ENCODE peak calls at places on chromosomes 7 and 10, in ten cellular contexts. H is transverse colon, O is A549, S is ovary, Y is stomach, K is HepG2, V is sigmoid colon, D is upper lobe of left lung, P is esophagus muscularis mucosa, I is suprapubic skin. G is an unnamed sample.

GRCh38 chr10:112213836-112214235 is 30.3 kb upstream of the GPAM start:
- DNase-seq in H (no peak), O (no peak), S (no peak), Y (no peak), K (no peak), V (no peak), D (no peak), P (no peak), I (no peak), G (no peak)

GRCh38 chr7:103766630-103767029 is 222.8 kb downstream of the RELN start:
- DNase-seq in H (no peak), O (no peak), S (no peak), Y (no peak), K (no peak), V (no peak), D (no peak), P (no peak), I (no peak), G (no peak)

GRCh38 chr10:61832866-61833481 is 68.5 kb upstream of the ARID5B start:
- DNase-seq in H (no peak), O (no peak), S (no peak), Y (no peak), K (no peak), V (no peak), D (no peak), P (no peak), I (no peak), G (no peak)

GRCh38 chr7:136869006-136869961 is 832 bp downstream of the CHRM2 start:
- DNase-seq in H (no peak), O (no peak), S (no peak), Y (no peak), K (no peak), V (peak), D (peak), P (no peak), I (no peak), G (no peak)

GRCh38 chr7:36084485-36085091 is 68.5 kb upstream of the EEPD1 start:
- DNase-seq in H (peak), O (peak), S (peak), Y (peak), K (peak), V (peak), D (peak), P (no peak), I (no peak), G (no peak)

GRCh38 chr10:12708921-12709320 is 292.6 kb downstream of the CCDC3 start:
- DNase-seq in H (no peak), O (peak), S (no peak), Y (no peak), K (no peak), V (peak), D (no peak), P (no peak), I (no peak), G (no peak)

GRCh38 chr7:157844141-157844540 is 507.3 kb downstream of the DNAJB6 start:
- DNase-seq in H (no peak), O (no peak), S (no peak), Y (no peak), K (no peak), V (no peak), D (no peak), P (no peak), I (no peak), G (no peak)

GRCh38 chr7:134254311-134254710 is 62.4 kb downstream of the SLC35B4 start:
- DNase-seq in H (no peak), O (peak), S (no peak), Y (no peak), K (no peak), V (no peak), D (no peak), P (no peak), I (no peak), G (no peak)

GRCh38 chr10:112526130-112526529 is 79.1 kb downstream of the VTI1A start:
- DNase-seq in H (no peak), O (no peak), S (no peak), Y (no peak), K (no peak), V (no peak), D (no peak), P (no peak), I (no peak), G (no peak)

GRCh38 chr7:99270702-99271101 is 1.9 kb upstream of the MYH16 start:
- DNase-seq in H (no peak), O (peak), S (no peak), Y (no peak), K (peak), V (no peak), D (no peak), P (no peak), I (no peak), G (no peak)

GRCh38 chr10:130964771-130965170 is 346.8 kb downstream of the TCERG1L start:
- DNase-seq in H (no peak), O (no peak), S (no peak), Y (no peak), K (no peak), V (no peak), D (no peak), P (no peak), I (no peak), G (no peak)

GRCh38 chr10:130968511-130968910 is 343.0 kb downstream of the TCERG1L start:
- DNase-seq in H (no peak), O (no peak), S (no peak), Y (no peak), K (no peak), V (no peak), D (no peak), P (no peak), I (no peak), G (no peak)

GRCh38 chr10:130967784-130968183 is 343.7 kb downstream of the TCERG1L start:
- DNase-seq in H (no peak), O (no peak), S (no peak), Y (no peak), K (no peak), V (no peak), D (no peak), P (no peak), I (no peak), G (no peak)

GRCh38 chr10:130968964-130969363 is 342.6 kb downstream of the TCERG1L start:
- DNase-seq in H (no peak), O (no peak), S (no peak), Y (no peak), K (no peak), V (no peak), D (no peak), P (no peak), I (no peak), G (no peak)

GRCh38 chr10:130967161-130967560 is 344.4 kb downstream of the TCERG1L start:
- DNase-seq in H (no peak), O (no peak), S (no peak), Y (no peak), K (no peak), V (no peak), D (no peak), P (no peak), I (no peak), G (no peak)
- TF ChIP-seq EP300 in H (no peak), O (no peak), S (no peak), Y (no peak), K (no peak), V (no peak), D (no peak), P (no peak), I (no peak), G (no peak)

GRCh38 chr10:844552-844951 is 87.0 kb downstream of the LARP4B start:
- DNase-seq in H (no peak), O (no peak), S (no peak), Y (no peak), K (no peak), V (no peak), D (no peak), P (no peak), I (no peak), G (no peak)
- TF ChIP-seq EP300 in H (no peak), O (no peak), S (no peak), Y (no peak), K (no peak), V (no peak), D (no peak), P (no peak), I (no peak), G (no peak)

DNA sequence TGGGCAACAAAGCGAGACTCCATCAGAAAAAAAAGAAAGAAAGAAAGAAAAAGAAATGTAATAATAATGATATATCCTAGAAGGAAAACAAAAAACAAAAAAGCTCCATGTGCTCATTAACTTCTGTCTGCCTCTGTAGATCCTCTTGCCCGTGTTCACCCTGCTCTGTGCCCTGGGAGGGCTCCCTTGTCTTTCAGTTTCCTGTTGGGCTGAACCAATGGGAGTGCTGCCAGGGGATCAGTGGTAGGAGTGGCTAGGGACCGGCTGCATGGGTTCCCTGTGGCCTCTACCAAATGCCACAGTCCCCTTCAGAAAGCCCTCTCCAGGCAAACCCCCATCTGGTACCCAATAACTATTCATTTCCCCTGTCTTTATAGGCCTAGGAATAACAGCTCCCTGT is 51.8 kb upstream of the PARD3 start:
- DNase-seq in H (peak), O (no peak), S (no peak), Y (no peak), K (no peak), V (no peak), D (no peak), P (no peak), I (no peak), G (no peak)
- TF ChIP-seq EP300 in H (no peak), O (no peak), S (no peak), Y (no peak), K (no peak), V (no peak), D (no peak), P (no peak), I (no peak), G (no peak)

DNA sequence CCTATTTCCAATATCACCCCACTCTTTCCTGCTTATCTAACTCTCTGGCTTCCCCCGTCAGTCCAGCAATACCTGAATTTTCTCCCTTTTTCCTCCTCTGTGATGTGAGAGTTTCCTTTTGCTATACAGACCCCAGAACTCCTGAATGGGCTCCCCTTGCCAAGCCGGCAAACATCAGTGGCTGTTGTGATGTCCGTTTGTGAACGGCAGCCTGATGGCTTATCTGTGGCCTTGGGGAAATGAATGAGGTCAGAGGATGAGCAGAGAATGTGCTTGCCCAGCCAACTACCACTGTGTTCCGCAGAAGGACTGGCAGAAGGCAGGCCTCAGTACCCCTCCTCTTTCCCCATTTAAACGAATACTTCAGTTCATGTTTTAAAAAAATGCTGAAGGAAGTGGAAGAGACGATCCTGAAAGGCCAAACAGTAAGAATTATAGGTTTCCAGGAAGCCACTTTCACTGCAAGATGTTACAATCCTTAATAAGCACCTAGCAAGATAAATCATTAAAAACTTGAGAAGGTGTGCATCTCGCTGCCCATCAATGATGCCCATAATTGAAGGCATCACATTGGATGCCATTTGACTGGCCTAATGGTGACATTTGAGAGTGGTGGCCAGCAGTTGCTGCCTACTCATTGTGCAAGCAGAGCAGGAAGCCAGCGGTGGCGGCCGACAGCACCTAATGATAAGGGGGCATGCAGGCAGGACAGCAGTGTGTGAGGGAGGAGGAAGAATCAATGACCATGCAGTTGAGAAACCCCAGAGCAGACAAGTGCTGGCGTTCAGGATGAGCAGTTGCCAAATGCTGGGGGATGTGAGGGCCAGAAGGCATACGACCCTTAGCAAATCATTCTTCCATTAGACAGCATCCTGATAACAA is 31.5 kb downstream of the SLC18A2 start:
- DNase-seq in H (no peak), O (no peak), S (no peak), Y (no peak), K (no peak), V (no peak), D (no peak), P (peak), I (no peak), G (no peak)
- TF ChIP-seq EP300 in H (no peak), O (no peak), S (no peak), Y (no peak), K (no peak), V (no peak), D (no peak), P (no peak), I (no peak), G (no peak)

DNA sequence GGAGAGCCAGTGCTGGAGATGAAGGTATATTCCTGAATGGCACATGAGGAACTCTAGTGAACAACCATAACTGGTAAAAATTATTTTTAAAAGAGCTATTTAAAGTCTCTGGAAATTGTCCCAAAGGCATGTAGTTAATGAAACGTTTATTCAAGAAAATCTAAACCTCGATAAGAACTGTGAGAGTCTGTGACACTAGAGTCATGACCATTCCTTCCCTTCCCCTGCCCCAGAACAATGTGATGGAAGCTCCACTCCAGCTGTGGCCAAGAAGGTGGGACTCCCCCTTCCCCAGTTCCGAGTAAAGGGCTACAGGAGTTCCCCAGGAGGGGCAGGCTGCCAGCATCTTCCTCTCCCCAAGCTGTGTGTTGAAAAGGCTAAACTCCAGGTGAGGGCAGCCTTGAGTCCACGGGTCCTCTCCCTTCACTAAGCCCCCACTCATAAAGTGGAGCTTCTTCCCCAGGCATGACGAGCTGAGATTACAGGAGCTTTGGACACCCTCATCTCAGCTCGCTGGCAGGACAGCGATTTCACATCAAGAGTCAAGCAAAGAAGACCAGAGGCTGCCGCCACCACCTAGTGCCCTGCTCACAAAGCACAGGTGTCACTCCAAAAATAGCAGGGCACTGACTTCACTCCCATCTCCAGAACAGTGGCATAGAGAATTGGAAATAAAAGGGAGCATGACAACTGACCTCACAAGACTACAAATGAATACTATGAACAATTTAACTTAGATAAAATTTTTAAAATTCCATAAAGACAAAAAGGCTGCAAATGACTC is 68.5 kb downstream of the NHLRC2 start:
- DNase-seq in H (no peak), O (no peak), S (no peak), Y (no peak), K (no peak), V (no peak), D (no peak), P (no peak), I (no peak), G (no peak)
- TF ChIP-seq EP300 in H (no peak), O (no peak), S (no peak), Y (no peak), K (no peak), V (no peak), D (no peak), P (no peak), I (no peak), G (no peak)

DNA sequence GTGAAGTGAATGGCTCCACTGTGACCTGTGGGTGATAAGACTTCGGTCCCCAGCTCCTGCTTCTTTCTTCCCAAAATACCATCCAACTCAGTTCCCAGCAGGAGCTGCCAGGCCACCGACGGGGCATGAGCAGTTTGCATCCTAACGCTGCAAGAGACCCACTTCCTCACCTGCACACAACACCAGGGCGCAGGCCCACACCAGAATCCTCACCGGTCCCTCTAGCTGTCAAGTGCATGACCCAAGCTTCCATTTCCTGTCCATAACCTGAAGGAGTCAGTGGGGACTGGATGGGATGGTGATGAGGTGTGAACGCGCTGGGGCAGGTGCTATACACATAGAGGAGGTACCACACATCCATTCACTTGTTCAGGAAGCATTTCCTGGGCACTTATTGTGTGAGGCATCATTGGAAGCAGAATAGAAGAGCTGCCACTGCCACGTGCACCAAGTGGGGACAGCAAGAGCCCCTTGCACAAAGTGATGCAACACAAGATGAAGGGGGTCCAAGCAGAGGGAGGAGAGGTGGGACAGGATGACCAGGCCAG is 605.9 kb upstream of the MGMT start:
- DNase-seq in H (no peak), O (no peak), S (no peak), Y (no peak), K (no peak), V (no peak), D (no peak), P (peak), I (peak), G (no peak)
- TF ChIP-seq EP300 in H (no peak), O (no peak), S (no peak), Y (no peak), K (no peak), V (no peak), D (no peak), P (no peak), I (no peak), G (no peak)

DNA sequence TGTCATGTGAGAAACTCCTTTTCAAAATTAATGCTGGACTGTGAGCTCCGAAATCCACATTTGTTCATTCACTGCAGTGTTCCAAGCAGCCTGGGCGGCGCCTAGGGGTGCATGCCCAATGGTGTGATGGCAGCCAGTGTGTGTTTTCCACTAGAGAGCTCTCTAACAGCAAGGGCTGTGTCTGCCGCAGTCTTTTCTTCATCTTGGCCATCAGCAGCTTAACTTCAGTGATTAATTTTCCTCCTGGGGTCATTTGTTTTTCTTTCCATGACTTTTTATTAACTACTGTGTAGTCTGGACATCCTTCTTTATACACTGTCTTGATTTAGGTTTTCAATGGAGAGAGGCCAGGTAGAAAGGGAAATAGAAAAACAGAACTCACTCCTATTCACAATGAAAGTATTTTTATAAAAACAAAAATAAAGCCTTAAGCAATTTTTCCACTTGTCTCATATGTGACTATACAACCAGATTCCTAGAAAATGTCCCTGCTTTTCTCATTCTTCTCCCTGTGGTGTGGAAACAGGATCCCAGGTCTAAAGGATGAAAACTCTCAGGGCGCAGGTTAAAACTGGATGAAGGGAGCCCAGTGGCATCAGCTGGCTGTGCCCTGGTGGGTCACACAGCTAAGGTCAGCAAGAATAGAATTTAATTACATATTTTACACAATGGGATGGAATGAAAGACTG is 176.8 kb downstream of the PKD1L1 start:
- DNase-seq in H (no peak), O (peak), S (no peak), Y (no peak), K (no peak), V (peak), D (no peak), P (no peak), I (no peak), G (peak)
- TF ChIP-seq EP300 in H (no peak), O (no peak), S (no peak), Y (no peak), K (no peak), V (no peak), D (no peak), P (no peak), I (no peak), G (no peak)

GRCh38 chr10:17226891-17227303 is 1.1 kb upstream of the VIM start:
- DNase-seq in H (no peak), O (no peak), S (peak), Y (no peak), K (no peak), V (peak), D (no peak), P (no peak), I (no peak), G (no peak)
- TF ChIP-seq EP300 in H (no peak), O (no peak), S (no peak), Y (no peak), K (no peak), V (no peak), D (no peak), P (no peak), I (no peak), G (peak)

GRCh38 chr7:4025211-4025610 is 656.9 kb upstream of the FOXK1 start:
- DNase-seq in H (no peak), O (no peak), S (no peak), Y (no peak), K (no peak), V (no peak), D (no peak), P (no peak), I (no peak), G (no peak)

GRCh38 chr7:4028221-4028620 is 653.9 kb upstream of the FOXK1 start:
- DNase-seq in H (no peak), O (no peak), S (no peak), Y (no peak), K (no peak), V (no peak), D (no peak), P (no peak), I (peak), G (no peak)

GRCh38 chr7:4025694-4026615 is 656.1 kb upstream of the FOXK1 start:
- DNase-seq in H (no peak), O (no peak), S (no peak), Y (no peak), K (no peak), V (peak), D (no peak), P (no peak), I (no peak), G (no peak)

GRCh38 chr7:4024133-4024532 is 658.0 kb upstream of the FOXK1 start:
- DNase-seq in H (no peak), O (no peak), S (no peak), Y (no peak), K (no peak), V (no peak), D (no peak), P (no peak), I (no peak), G (no peak)

DNA sequence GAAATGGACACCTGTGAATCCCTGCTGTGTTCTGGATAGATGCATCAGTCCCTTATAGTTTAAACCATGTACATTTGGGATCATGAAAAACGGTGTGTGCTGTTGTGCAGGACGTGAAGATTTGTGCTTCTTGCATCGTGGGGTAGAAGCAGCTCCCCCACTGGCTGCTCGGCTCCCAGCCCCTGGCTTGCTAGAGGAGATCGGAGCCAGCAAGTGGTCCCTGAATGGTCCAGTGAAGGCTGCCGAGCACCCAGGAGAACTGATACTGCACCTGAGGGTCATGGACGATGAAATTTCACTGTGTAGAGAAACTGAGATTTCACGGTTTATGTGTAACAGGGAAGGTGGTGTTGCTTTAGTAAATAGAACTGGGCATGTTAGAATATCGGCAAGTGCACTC is 655.2 kb upstream of the FOXK1 start:
- DNase-seq in H (no peak), O (no peak), S (no peak), Y (no peak), K (no peak), V (no peak), D (no peak), P (no peak), I (no peak), G (no peak)
- TF ChIP-seq EP300 in H (no peak), O (no peak), S (no peak), Y (no peak), K (no peak), V (no peak), D (no peak), P (no peak), I (no peak), G (no peak)

G was measured in tibial nerve.